ENCODE peak calls at places on chromosome 13, in seven cellular contexts. T, B, Z, P, V, R and L are unnamed samples.
A peak's percentile ranks its signal among the peaks of the same experiment; 100 is the strongest.

GRCh38 chr13:51282322-51282721 is 57.2 kb upstream of the SERPINE3 start:
- DNase-seq in B (no peak), R (no peak), Z (no peak), V (peak; percentile 57), P (no peak), T (no peak), L (no peak)

GRCh38 chr13:26280822-26281221 is 26.9 kb downstream of the CDK8 start:
- DNase-seq in P (peak; percentile 43), Z (peak; percentile 16), R (no peak), T (no peak), V (no peak), B (no peak), L (no peak)

GRCh38 chr13:28854657-28855056 is 34.5 kb downstream of the MTUS2 start:
- DNase-seq in Z (no peak), P (no peak), T (no peak), B (no peak), R (no peak), V (no peak), L (no peak)

GRCh38 chr13:29140277-29140676 is 320.1 kb downstream of the MTUS2 start:
- DNase-seq in Z (peak; percentile 79), T (peak; percentile 1), V (peak; percentile 18), P (peak; percentile 80), R (no peak), B (no peak), L (no peak)

GRCh38 chr13:102686024-102686423 is 8.8 kb downstream of the METTL21C start:
- DNase-seq in T (no peak), P (no peak), V (no peak), Z (no peak), B (no peak), R (no peak), L (no peak)

GRCh38 chr13:50636007-50636704 is 207.3 kb downstream of the DLEU7 start:
- DNase-seq in B (peak; percentile 64), Z (peak; percentile 43), R (no peak), T (no peak), V (no peak), P (peak; percentile 57), L (no peak)

GRCh38 chr13:90068658-90069057 is 1278.8 kb upstream of the MIR17HG start:
- DNase-seq in V (no peak), P (no peak), Z (no peak), T (no peak), R (no peak), B (no peak), L (no peak)

GRCh38 chr13:55572408-55572807 is 1568.3 kb upstream of the PRR20A start:
- DNase-seq in Z (no peak), T (no peak), P (no peak), V (no peak), R (no peak), B (no peak), L (no peak)

GRCh38 chr13:29436721-29437250 is 158.7 kb downstream of the SLC7A1 start:
- DNase-seq in Z (no peak), T (peak; percentile 50), B (no peak), P (no peak), R (no peak), V (no peak), L (no peak)

GRCh38 chr13:67238277-67238859 is 8.2 kb upstream of the PCDH9 start:
- DNase-seq in B (peak; percentile 23), R (no peak), T (peak; percentile 48), Z (peak; percentile 61), P (peak; percentile 62), V (no peak), L (no peak)

DNA sequence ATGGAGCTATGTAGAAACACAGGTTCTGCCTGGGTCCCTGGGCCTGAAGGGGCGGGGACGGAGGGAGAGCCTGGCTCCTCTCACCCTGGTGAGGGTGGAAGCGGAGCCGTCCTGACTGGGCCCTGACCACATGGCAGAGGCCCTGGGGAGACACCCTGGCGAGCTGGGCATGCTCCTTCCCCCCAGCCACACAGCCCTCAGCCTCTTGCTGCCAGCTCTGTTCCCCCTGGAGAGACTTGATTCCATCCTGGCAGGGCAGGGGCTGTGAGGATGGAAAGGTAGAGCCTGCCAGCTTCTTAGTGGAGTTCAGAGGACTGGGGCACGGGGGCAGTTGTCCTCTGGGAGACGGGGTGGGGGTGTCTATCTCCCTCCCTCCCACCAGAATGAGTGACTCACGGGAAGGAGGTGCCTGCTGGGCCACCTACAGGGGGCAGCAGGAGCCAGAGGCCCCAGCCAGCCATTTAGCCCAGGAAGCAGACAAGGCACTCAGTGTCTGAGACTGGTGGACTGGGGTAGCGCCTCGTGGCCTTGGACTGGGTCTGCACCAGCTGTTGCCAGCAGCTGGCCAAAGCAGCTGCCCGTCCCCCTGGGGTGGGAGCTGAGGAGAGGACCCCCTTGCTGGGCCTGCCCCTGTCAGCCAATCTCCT is 22.8 kb upstream of the RNF17 start:
- DNase-seq in B (peak; percentile 62), R (peak; percentile 80), V (no peak), P (peak; percentile 6), Z (no peak), T (no peak), L (peak; percentile 80)
- TF ChIP-seq CTCF in B (peak; percentile 47), R (no peak), V (peak; percentile 10), P (peak; percentile 39), Z (peak; percentile 4), T (peak; percentile 29), L (no peak)

GRCh38 chr13:57634829-57635165 is 3.3 kb downstream of the PCDH17 start:
- DNase-seq in R (peak; percentile 83), P (no peak), Z (no peak), V (no peak), B (no peak), T (no peak), L (no peak)

GRCh38 chr13:57632276-57633140 is 964 bp downstream of the PCDH17 start:
- DNase-seq in P (no peak), R (no peak), Z (peak; percentile 1), V (no peak), T (no peak), B (no peak), L (no peak)

GRCh38 chr13:57631607-57632275 is at the start of gene PCDH17:
- DNase-seq in B (no peak), T (no peak), Z (peak; percentile 35), P (peak; percentile 38), R (no peak), V (peak; percentile 23), L (no peak)

GRCh38 chr13:57633950-57634828 is 2.6 kb downstream of the PCDH17 start:
- DNase-seq in P (no peak), B (no peak), R (no peak), T (no peak), V (no peak), Z (no peak), L (no peak)

DNA sequence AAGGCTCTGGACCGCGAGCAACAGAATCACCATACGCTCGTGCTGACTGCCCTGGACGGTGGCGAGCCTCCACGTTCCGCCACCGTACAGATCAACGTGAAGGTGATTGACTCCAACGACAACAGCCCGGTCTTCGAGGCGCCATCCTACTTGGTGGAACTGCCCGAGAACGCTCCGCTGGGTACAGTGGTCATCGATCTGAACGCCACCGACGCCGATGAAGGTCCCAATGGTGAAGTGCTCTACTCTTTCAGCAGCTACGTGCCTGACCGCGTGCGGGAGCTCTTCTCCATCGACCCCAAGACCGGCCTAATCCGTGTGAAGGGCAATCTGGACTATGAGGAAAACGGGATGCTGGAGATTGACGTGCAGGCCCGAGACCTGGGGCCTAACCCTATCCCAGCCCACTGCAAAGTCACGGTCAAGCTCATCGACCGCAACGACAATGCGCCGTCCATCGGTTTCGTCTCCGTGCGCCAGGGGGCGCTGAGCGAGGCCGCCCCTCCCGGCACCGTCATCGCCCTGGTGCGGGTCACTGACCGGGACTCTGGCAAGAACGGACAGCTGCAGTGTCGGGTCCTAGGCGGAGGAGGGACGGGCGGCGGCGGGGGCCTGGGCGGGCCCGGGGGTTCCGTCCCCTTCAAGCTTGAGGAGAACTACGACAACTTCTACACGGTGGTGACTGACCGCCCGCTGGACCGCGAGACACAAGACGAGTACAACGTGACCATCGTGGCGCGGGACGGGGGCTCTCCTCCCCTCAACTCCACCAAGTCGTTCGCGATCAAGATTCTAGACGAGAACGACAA is 1.8 kb downstream of the PCDH17 start:
- DNase-seq in Z (no peak), V (peak; percentile 77), T (no peak), B (no peak), P (no peak), R (peak; percentile 87), L (no peak)
- TF ChIP-seq CTCF in Z (peak; percentile 41), V (peak; percentile 76), T (peak; percentile 15), B (no peak), P (peak; percentile 7), R (no peak), L (peak; percentile 21)

GRCh38 chr13:91307887-91308286 is 39.6 kb upstream of the MIR17HG start:
- DNase-seq in P (no peak), Z (no peak), T (no peak), V (no peak), B (no peak), R (no peak), L (no peak)

GRCh38 chr13:91304740-91305139 is 42.7 kb upstream of the MIR17HG start:
- DNase-seq in T (no peak), Z (no peak), R (no peak), V (no peak), B (no peak), P (no peak), L (no peak)

GRCh38 chr13:91311491-91311890 is 36.0 kb upstream of the MIR17HG start:
- DNase-seq in P (no peak), Z (no peak), R (no peak), V (no peak), T (no peak), B (no peak), L (no peak)

GRCh38 chr13:91305652-91306051 is 41.8 kb upstream of the MIR17HG start:
- DNase-seq in P (no peak), B (no peak), V (no peak), Z (no peak), R (no peak), T (no peak), L (no peak)

GRCh38 chr13:91308299-91308698 is 39.2 kb upstream of the MIR17HG start:
- DNase-seq in T (no peak), Z (no peak), R (no peak), V (no peak), P (peak; percentile 4), B (no peak), L (no peak)
- TF ChIP-seq CTCF in T (no peak), Z (no peak), R (no peak), V (no peak), P (no peak), B (peak; percentile 38), L (peak; percentile 27)

GRCh38 chr13:87678353-87678752 is 7.2 kb downstream of the SLITRK5 start:
- DNase-seq in V (no peak), P (no peak), T (no peak), R (no peak), Z (no peak), B (peak; percentile 8), L (no peak)

GRCh38 chr13:87676254-87677042 is 5.3 kb downstream of the SLITRK5 start:
- DNase-seq in P (no peak), B (peak; percentile 5), T (no peak), R (no peak), V (no peak), Z (no peak), L (no peak)

GRCh38 chr13:87677334-87678234 is 6.4 kb downstream of the SLITRK5 start:
- DNase-seq in T (no peak), P (no peak), B (peak; percentile 10), Z (no peak), V (no peak), R (peak; percentile 80), L (no peak)

GRCh38 chr13:87677043-87677333 is 5.8 kb downstream of the SLITRK5 start:
- DNase-seq in V (no peak), P (no peak), T (no peak), Z (no peak), B (peak; percentile 4), R (peak; percentile 73), L (no peak)

GRCh38 chr13:87680298-87680697 is 9.1 kb downstream of the SLITRK5 start:
- DNase-seq in V (no peak), B (no peak), T (no peak), R (no peak), P (no peak), Z (no peak), L (no peak)
- TF ChIP-seq CTCF in V (no peak), B (peak; percentile 9), T (no peak), R (no peak), P (no peak), Z (no peak), L (peak; percentile 37)